ENCODE peak calls at places on chromosomes 4 and X, in seven cellular contexts. C, T, Y, Z, R, G and N are unnamed samples.

GRCh38 chr4:118732591-118733330 is 47.6 kb downstream of the METTL14 start:
- DNase-seq in C (no peak), T (no peak), Y (no peak), Z (no peak), R (no peak), G (no peak), N (no peak)

GRCh38 chr4:138275216-138275615 is 33.1 kb upstream of the SLC7A11 start:
- DNase-seq in C (no peak), T (no peak), Y (no peak), Z (no peak), R (no peak), G (no peak), N (no peak)

GRCh38 chrX:131650637-131651410 is 107.0 kb downstream of the OR13H1 start:
- DNase-seq in C (no peak), T (no peak), Y (no peak), Z (no peak), R (no peak), G (no peak), N (no peak)

GRCh38 chr4:115780268-115780667 is 666.8 kb upstream of the NDST4 start:
- DNase-seq in C (no peak), T (no peak), Y (no peak), Z (no peak), R (no peak), G (no peak), N (no peak)

GRCh38 chrX:17689971-17690409 is 47.3 kb upstream of the SCML1 start:
- DNase-seq in C (peak; percentile 64), T (peak; percentile 25), Y (peak; percentile 66), Z (no peak), R (peak; percentile 46), G (no peak), N (peak; percentile 14)

GRCh38 chr4:162685401-162685800 is 481.3 kb downstream of the NAF1 start:
- DNase-seq in C (no peak), T (no peak), Y (no peak), Z (no peak), R (no peak), G (no peak), N (no peak)

GRCh38 chrX:152601848-152602616 is 35.7 kb upstream of the GABRQ start:
- DNase-seq in C (no peak), T (no peak), Y (no peak), Z (no peak), R (no peak), G (no peak), N (no peak)

GRCh38 chr4:25113915-25114904 is 46.0 kb downstream of the SEPSECS start:
- DNase-seq in C (no peak), T (no peak), Y (no peak), Z (no peak), R (no peak), G (no peak), N (no peak)

GRCh38 chr4:149896428-149896827 is 80.8 kb upstream of the IQCM start:
- DNase-seq in C (no peak), T (no peak), Y (peak; percentile 16), Z (no peak), R (no peak), G (no peak), N (no peak)

GRCh38 chr4:4401049-4401448 is 14.1 kb downstream of the NSG1 start:
- DNase-seq in C (no peak), T (no peak), Y (no peak), Z (no peak), R (no peak), G (no peak), N (no peak)

GRCh38 chrX:155148724-155149537 is 67.3 kb upstream of the VBP1 start:
- DNase-seq in C (no peak), T (no peak), Y (peak; percentile 20), Z (no peak), R (no peak), G (no peak), N (no peak)

GRCh38 chrX:155144926-155145325 is 71.3 kb upstream of the VBP1 start:
- DNase-seq in C (no peak), T (no peak), Y (no peak), Z (no peak), R (no peak), G (no peak), N (no peak)

DNA sequence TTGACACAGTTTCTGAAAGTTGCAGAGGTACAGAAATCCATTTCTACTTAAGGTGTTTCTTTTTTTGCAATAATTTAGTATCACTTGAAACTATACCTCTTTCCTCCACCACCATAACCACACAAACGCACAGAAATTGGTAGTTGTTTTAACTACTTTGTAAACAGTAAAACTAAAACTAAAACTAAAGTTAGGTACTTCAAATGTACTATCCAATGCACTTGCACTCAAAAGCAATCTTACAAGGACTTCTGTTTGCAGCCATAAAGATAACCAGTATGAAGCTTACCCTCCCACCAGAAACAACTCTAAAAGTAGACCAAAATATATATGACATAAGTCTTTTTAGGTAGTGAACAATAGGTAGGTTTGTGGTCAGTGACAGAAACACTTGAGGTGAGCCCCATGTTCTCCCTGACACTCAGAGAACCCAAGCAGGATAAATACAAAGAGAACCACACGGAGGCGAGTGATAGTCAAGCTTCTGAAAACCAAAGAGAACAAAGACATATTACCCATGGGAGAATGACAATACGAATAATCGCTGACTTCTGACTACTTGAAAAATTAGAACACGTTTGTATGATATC is 72.2 kb upstream of the VBP1 start:
- DNase-seq in C (no peak), T (no peak), Y (no peak), Z (no peak), R (no peak), G (no peak), N (no peak)
- H3K4me3 ChIP-seq in C (no peak overlapping the region), T (no peak overlapping the region), Y (no peak overlapping the region), Z (no peak overlapping the region), R (no peak overlapping the region), G (no peak overlapping the region), N (no peak overlapping the region)

GRCh38 chr4:26860922-26861433 is 337 bp downstream of the STIM2 start:
- DNase-seq in C (peak; percentile 73), T (no peak), Y (no peak), Z (peak; percentile 84), R (peak; percentile 77), G (peak; percentile 79), N (peak; percentile 3)

GRCh38 chr4:26859762-26860156 is 882 bp upstream of the STIM2 start:
- DNase-seq in C (no peak), T (no peak), Y (no peak), Z (no peak), R (no peak), G (no peak), N (no peak)

GRCh38 chr4:26861434-26862186 is 969 bp downstream of the STIM2 start:
- DNase-seq in C (peak; percentile 92), T (peak; percentile 45), Y (peak; percentile 67), Z (peak; percentile 85), R (peak; percentile 72), G (peak; percentile 86), N (peak; percentile 18)

GRCh38 chr4:26858947-26859401 is 1.7 kb upstream of the STIM2 start:
- DNase-seq in C (no peak), T (no peak), Y (no peak), Z (no peak), R (no peak), G (no peak), N (no peak)

GRCh38 chr4:26860157-26860921 is at the start of gene STIM2:
- DNase-seq in C (peak; percentile 98), T (peak; percentile 93), Y (peak; percentile 99), Z (peak; percentile 97), R (peak; percentile 98), G (peak; percentile 98), N (peak; percentile 95)
- TF ChIP-seq CTCF in C (peak; percentile 19), T (peak; percentile 49), Y (peak; percentile 45), Z (peak; percentile 41), R (peak; percentile 29), G (no peak), N (peak; percentile 46)

GRCh38 chr4:102501176-102501634 is at the start of gene NFKB1:
- DNase-seq in C (peak; percentile 83), T (peak; percentile 24), Y (peak; percentile 81), Z (peak; percentile 86), R (peak; percentile 76), G (peak; percentile 82), N (peak; percentile 37)
- TF ChIP-seq POLR2A in C (peak; percentile 61), T (no peak), Y (peak; percentile 54), Z (no peak), R (no peak), G (no peak), N (peak; percentile 34)

GRCh38 chrX:118839334-118839958 is 15.8 kb downstream of the ZCCHC12 start:
- DNase-seq in C (peak; percentile 84), T (peak; percentile 41), Y (peak; percentile 55), Z (peak; percentile 84), R (peak; percentile 81), G (peak; percentile 87), N (peak; percentile 55)
- H3K4me3 ChIP-seq in C (peak overlapping the region; percentile 52), T (peak overlapping the region; percentile 48), Y (peak overlapping the region; percentile 31), Z (peak overlapping the region; percentile 44), R (peak overlapping the region; percentile 36), G (peak overlapping the region; percentile 27), N (peak overlapping the region; percentile 65)

GRCh38 chr4:111937368-111937767 is 207.9 kb upstream of the FAM241A start:
- DNase-seq in C (no peak), T (no peak), Y (peak; percentile 10), Z (no peak), R (no peak), G (no peak), N (no peak)
- TF ChIP-seq CTCF in C (no peak), T (no peak), Y (no peak), Z (no peak), R (no peak), G (no peak), N (no peak)

GRCh38 chr4:86963697-86964096 is 28.9 kb downstream of the AFF1 start:
- DNase-seq in C (no peak), T (no peak), Y (no peak), Z (no peak), R (no peak), G (no peak), N (no peak)

GRCh38 chr4:86961103-86961502 is 26.3 kb downstream of the AFF1 start:
- DNase-seq in C (no peak), T (no peak), Y (no peak), Z (no peak), R (no peak), G (no peak), N (no peak)

GRCh38 chr4:86960557-86960959 is 25.7 kb downstream of the AFF1 start:
- DNase-seq in C (no peak), T (no peak), Y (no peak), Z (no peak), R (no peak), G (no peak), N (no peak)

GRCh38 chr4:86959588-86960500 is 25.0 kb downstream of the AFF1 start:
- DNase-seq in C (no peak), T (no peak), Y (no peak), Z (no peak), R (no peak), G (no peak), N (no peak)

GRCh38 chr4:86961605-86962295 is 26.9 kb downstream of the AFF1 start:
- DNase-seq in C (peak; percentile 62), T (no peak), Y (no peak), Z (no peak), R (no peak), G (no peak), N (no peak)
- TF ChIP-seq POLR2A in C (no peak), T (no peak), Y (no peak), Z (no peak), R (no peak), G (no peak), N (no peak)